ENCODE peak calls at places on chromosomes 4 and X, in four cellular contexts. F is activated CD4-positive, alpha-beta memory T cell treated with anti-CD3 and anti-CD28 coated beads, Interleukin-2, amount 10 ng/mL, durations not matched to agents 7 days and 5 days; P is left ventricle myocardium inferior; K is lower lobe of right lung. N is an unnamed sample.

GRCh38 chr4:161256716-161257115 is 907.1 kb downstream of the FSTL5 start:
- DNase-seq in F (no peak), P (no peak), K (no peak), N (no peak)

GRCh38 chr4:168319486-168320019 is 1.0 kb upstream of the DDX60 start:
- DNase-seq in F (no peak), P (no peak), K (no peak), N (no peak)

GRCh38 chr4:140888059-140888458 is 131.9 kb upstream of the TBC1D9 start:
- DNase-seq in F (no peak), P (no peak), K (no peak), N (no peak)

GRCh38 chr4:7045961-7046921 is 3.1 kb downstream of the TADA2B start:
- DNase-seq in F (no peak), P (no peak), K (no peak), N (peak; percentile 80)

GRCh38 chr4:165443276-165443675 is 64.5 kb downstream of the CPE start:
- DNase-seq in F (no peak), P (no peak), K (no peak), N (no peak)

GRCh38 chrX:1389181-1389992 is 2.5 kb downstream of the SLC25A6 start:
- DNase-seq in F (peak; percentile 15), P (no peak), K (peak; percentile 46), N (peak; percentile 81)

GRCh38 chr4:95155759-95156451 is 392.9 kb downstream of the UNC5C start:
- DNase-seq in F (no peak), P (no peak), K (no peak), N (no peak)

GRCh38 chr4:119231517-119231916 is 19.0 kb downstream of the USP53 start:
- DNase-seq in F (no peak), P (no peak), K (no peak), N (no peak)

GRCh38 chr4:150668824-150669223 is 86.9 kb downstream of the MAB21L2 start:
- DNase-seq in F (no peak), P (no peak), K (no peak), N (no peak)

GRCh38 chrX:153953342-153953830 is 8.9 kb upstream of the RENBP start:
- DNase-seq in F (peak; percentile 77), P (peak; percentile 54), K (peak; percentile 70), N (peak; percentile 94)

GRCh38 chr4:99947608-99948007 is 1.2 kb upstream of the DNAJB14 start:
- DNase-seq in F (no peak), P (no peak), K (no peak), N (no peak)

GRCh38 chr4:105666693-105667092 is 41.8 kb downstream of the INTS12 start:
- DNase-seq in F (no peak), P (no peak), K (no peak), N (no peak)

GRCh38 chr4:128354205-128354821 is 66.7 kb upstream of the PGRMC2 start:
- DNase-seq in F (no peak), P (no peak), K (no peak), N (no peak)

GRCh38 chr4:123018391-123018755 is 96.0 kb upstream of the NUDT6 start:
- DNase-seq in F (no peak), P (no peak), K (no peak), N (no peak)

GRCh38 chr4:141645611-141646340 is 9.4 kb downstream of the IL15 start:
- DNase-seq in F (no peak), P (no peak), K (no peak), N (no peak)

GRCh38 chrX:47226071-47226470 is 6.7 kb upstream of the USP11 start:
- DNase-seq in F (no peak), P (no peak), K (no peak), N (peak; percentile 66)

GRCh38 chr4:88697588-88698329 is at the start of gene NAP1L5:
- DNase-seq in F (peak; percentile 77), P (peak; percentile 67), K (peak; percentile 75), N (peak; percentile 89)

GRCh38 chrX:44874481-44875184 is 1.6 kb downstream of the KDM6A start:
- DNase-seq in F (peak; percentile 48), P (no peak), K (no peak), N (no peak)

GRCh38 chr4:184448828-184449227 is 25.5 kb downstream of the IRF2 start:
- DNase-seq in F (peak; percentile 20), P (peak; percentile 52), K (peak; percentile 51), N (no peak)

GRCh38 chr4:128159967-128160366 is 98.9 kb downstream of the LARP1B start:
- DNase-seq in F (no peak), P (no peak), K (no peak), N (no peak)

GRCh38 chr4:174136013-174136412 is 147.5 kb downstream of the FBXO8 start:
- DNase-seq in F (no peak), P (no peak), K (no peak), N (no peak)

GRCh38 chrX:56499372-56499771 is 64.1 kb upstream of the UBQLN2 start:
- DNase-seq in F (no peak), P (no peak), K (no peak), N (no peak)

GRCh38 chrX:10769696-10770619 is 149.6 kb upstream of the MID1 start:
- DNase-seq in F (no peak), P (no peak), K (no peak), N (no peak)

GRCh38 chr4:108861339-108861738 is 98.5 kb upstream of the ETNPPL start:
- DNase-seq in F (no peak), P (no peak), K (no peak), N (no peak)

GRCh38 chr4:139902328-139903217 is 237.0 kb downstream of the MGST2 start:
- DNase-seq in F (no peak), P (no peak), K (no peak), N (no peak)

GRCh38 chrX:24276011-24276410 is 37.9 kb downstream of the SUPT20HL2 start:
- DNase-seq in F (no peak), P (no peak), K (no peak), N (no peak)

GRCh38 chrX:24647257-24648058 is at the start of gene PCYT1B:
- DNase-seq in F (peak; percentile 69), P (peak; percentile 35), K (peak; percentile 64), N (peak; percentile 82)

GRCh38 chr4:4667643-4668081 is 125.8 kb upstream of the STX18 start:
- DNase-seq in F (no peak), P (no peak), K (no peak), N (no peak)

GRCh38 chrX:96453139-96453538 is 231.5 kb upstream of the DIAPH2 start:
- DNase-seq in F (no peak), P (no peak), K (no peak), N (no peak)

GRCh38 chrX:119605398-119605738 is 856 bp downstream of the NKRF start:
- DNase-seq in F (peak; percentile 22), P (no peak), K (no peak), N (peak; percentile 83)